ENCODE peak calls at places on chromosomes 13 and 19, in five cellular contexts. I, P, F, O and V are unnamed samples.

GRCh38 chr19:35595928-35596327 is 10.0 kb downstream of the PMIS2 start:
- DNase-seq in F (no peak), P (no peak), O (no peak), I (no peak), V (no peak)

GRCh38 chr19:7941895-7942596 is 1.4 kb downstream of the TIMM44 start:
- DNase-seq in F (no peak), P (no peak), I (no peak), O (no peak), V (no peak)

GRCh38 chr19:38877781-38878574 is at the start of gene RINL:
- DNase-seq in P (peak), O (no peak), I (peak), F (no peak), V (no peak)

GRCh38 chr19:6209680-6210079 is 70.1 kb downstream of the MLLT1 start:
- DNase-seq in P (no peak), I (no peak), O (no peak), F (no peak), V (no peak)

GRCh38 chr13:49610176-49610575 is 18.1 kb upstream of the ARL11 start:
- DNase-seq in O (no peak), P (no peak), I (no peak), F (no peak), V (no peak)

GRCh38 chr13:110712081-110712848 is 1.2 kb upstream of the ING1 start:
- DNase-seq in P (peak), I (peak), O (peak), F (peak), V (peak)

GRCh38 chr19:6590458-6591319 is at the start of gene CD70:
- DNase-seq in I (no peak), F (no peak), P (peak), O (peak), V (no peak)

GRCh38 chr19:14337510-14337909 is 43.7 kb upstream of the ADGRE5 start:
- DNase-seq in F (no peak), I (no peak), O (peak), P (no peak), V (peak)

GRCh38 chr13:112951674-112952371 is 17.2 kb upstream of the MCF2L start:
- DNase-seq in O (no peak), P (no peak), F (no peak), I (no peak), V (no peak)

GRCh38 chr13:110340812-110341444 is 33.8 kb downstream of the COL4A2 start:
- DNase-seq in P (no peak), O (peak), F (peak), I (peak), V (peak)

GRCh38 chr13:100214886-100215285 is 126.0 kb downstream of the PCCA start:
- DNase-seq in O (peak), F (no peak), I (no peak), P (no peak), V (peak)

GRCh38 chr13:43360911-43361605 is 337.7 kb downstream of the DNAJC15 start:
- DNase-seq in I (no peak), F (no peak), O (no peak), P (no peak), V (peak)

GRCh38 chr19:56301886-56302620 is 12.6 kb downstream of the ZSCAN5A start:
- DNase-seq in I (no peak), F (no peak), P (no peak), O (no peak), V (no peak)

GRCh38 chr19:18637644-18638630 is 1.1 kb downstream of the KLHL26 start:
- DNase-seq in I (no peak), P (peak), F (peak), O (no peak), V (no peak)

GRCh38 chr13:24661713-24662112 is 18.5 kb upstream of the ATP12A start:
- DNase-seq in P (no peak), I (no peak), O (no peak), F (no peak), V (no peak)

GRCh38 chr19:13717194-13717643 is 47.1 kb upstream of the MRI1 start:
- DNase-seq in P (no peak), I (no peak), O (no peak), F (no peak), V (no peak)

GRCh38 chr19:55486971-55487883 is 1.0 kb upstream of the SSC5D start:
- DNase-seq in O (peak), P (no peak), I (peak), F (peak), V (peak)

GRCh38 chr13:100644328-100644727 is 30.3 kb downstream of the TMTC4 start:
- DNase-seq in O (no peak), F (no peak), I (no peak), P (no peak), V (no peak)

GRCh38 chr19:21328402-21328801 is 808 bp downstream of the ZNF708 start:
- DNase-seq in O (no peak), I (no peak), F (no peak), P (no peak), V (no peak)

GRCh38 chr13:51834581-51835158 is 10.3 kb downstream of the TMEM272 start:
- DNase-seq in F (no peak), O (no peak), I (no peak), P (no peak), V (no peak)

GRCh38 chr19:31350693-31351211 is 1.5 kb upstream of the TSHZ3 start:
- DNase-seq in P (no peak), O (peak), I (peak), F (no peak), V (peak)

GRCh38 chr19:46182476-46182875 is 34.4 kb downstream of the IGFL2 start:
- DNase-seq in O (no peak), F (no peak), P (no peak), I (no peak), V (no peak)

GRCh38 chr19:405138-405965 is 3.6 kb downstream of the C2CD4C start:
- DNase-seq in P (no peak), O (no peak), F (no peak), I (peak), V (no peak)

GRCh38 chr13:68110178-68110768 is 880.1 kb upstream of the PCDH9 start:
- DNase-seq in F (no peak), I (no peak), P (no peak), O (no peak), V (no peak)

GRCh38 chr19:18719541-18719940 is 36.1 kb downstream of the CRTC1 start:
- DNase-seq in F (no peak), P (no peak), O (no peak), I (no peak), V (no peak)

GRCh38 chr19:51520710-51521109 is 10.8 kb downstream of the SIGLEC6 start:
- DNase-seq in O (no peak), P (no peak), F (no peak), I (no peak), V (no peak)

GRCh38 chr13:98450495-98451167 is 126.3 kb downstream of the STK24 start:
- DNase-seq in F (no peak), P (no peak), O (peak), I (peak), V (peak)

GRCh38 chr13:43061496-43062280 is 38.3 kb downstream of the DNAJC15 start:
- DNase-seq in I (no peak), F (no peak), P (no peak), O (no peak), V (no peak)

GRCh38 chr13:33519561-33520479 is 234.3 kb upstream of the STARD13 start:
- DNase-seq in O (peak), F (no peak), I (no peak), P (no peak), V (peak)

GRCh38 chr13:84366484-84366883 is 484.2 kb upstream of the SLITRK1 start:
- DNase-seq in I (no peak), O (peak), F (no peak), P (no peak), V (no peak)

GRCh38 chr19:19805480-19805879 is 16.1 kb downstream of the ZNF506 start:
- DNase-seq in F (no peak), I (no peak), O (no peak), P (no peak), V (no peak)

GRCh38 chr19:29547981-29548380 is 22.2 kb downstream of the VSTM2B start:
- DNase-seq in F (peak), P (no peak), O (peak), I (no peak), V (no peak)

GRCh38 chr13:22800726-22801401 is 379.9 kb upstream of the SGCG start:
- DNase-seq in I (no peak), P (no peak), O (peak), F (no peak), V (no peak)

GRCh38 chr13:41589434-41589833 is 132.1 kb downstream of the RGCC start:
- DNase-seq in O (no peak), F (no peak), P (no peak), I (no peak), V (no peak)

GRCh38 chr19:15557223-15557622 is 48.9 kb downstream of the CYP4F22 start:
- DNase-seq in I (no peak), F (no peak), P (no peak), O (no peak), V (no peak)

GRCh38 chr19:15550847-15551182 is 42.5 kb downstream of the CYP4F22 start:
- DNase-seq in I (no peak), O (no peak), P (no peak), F (no peak), V (no peak)

GRCh38 chr19:15551183-15552004 is 43.1 kb downstream of the CYP4F22 start:
- DNase-seq in P (no peak), F (no peak), O (peak), I (peak), V (no peak)

GRCh38 chr19:15556634-15557181 is 48.4 kb downstream of the CYP4F22 start:
- DNase-seq in I (no peak), F (no peak), P (no peak), O (no peak), V (no peak)

DNA sequence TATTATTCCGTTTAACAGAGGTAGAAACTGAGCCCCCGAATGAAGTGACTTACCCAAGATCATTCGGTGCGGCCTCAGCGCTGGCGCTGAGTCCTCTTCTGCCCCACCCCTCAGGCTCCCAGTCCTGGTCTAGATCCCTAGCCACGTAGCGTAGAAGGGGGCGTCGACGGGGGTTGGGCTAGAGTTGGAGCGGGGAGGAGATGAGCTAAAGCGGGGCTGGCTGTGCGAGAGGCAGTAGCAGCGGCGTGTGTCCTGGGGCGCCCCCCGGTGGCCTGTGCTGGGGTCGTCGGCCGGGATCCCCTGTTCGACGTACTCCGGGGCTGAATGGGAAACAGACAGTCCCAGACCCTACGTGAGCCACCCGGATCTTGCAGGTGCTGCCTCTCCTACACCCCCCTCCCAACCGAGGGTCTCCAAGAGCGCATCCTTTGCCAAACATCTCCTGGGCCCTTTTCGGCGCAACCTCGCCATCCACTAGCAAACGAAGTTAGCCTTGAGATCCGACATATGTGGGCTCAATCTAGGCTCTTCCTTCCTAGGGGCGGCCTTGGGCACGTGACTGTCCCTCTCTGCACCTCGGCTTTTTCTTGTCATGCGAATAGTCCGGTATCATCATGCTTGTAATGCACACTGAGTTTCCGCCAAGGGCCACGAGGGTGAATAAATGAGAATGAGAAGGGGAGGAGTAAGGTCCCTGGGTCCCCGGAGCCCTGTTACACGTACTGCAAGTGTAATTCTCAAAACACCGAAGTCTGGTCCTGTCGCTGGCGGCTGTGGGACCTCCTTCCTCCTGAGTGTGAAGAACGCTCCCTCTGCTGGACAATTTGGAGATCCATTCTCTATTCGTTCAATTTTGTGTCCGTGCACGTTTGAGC is 47.7 kb downstream of the CYP4F22 start:
- DNase-seq in P (peak), I (peak), F (peak), O (peak), V (peak)
- H3K27ac ChIP-seq in P (no peak), I (no peak), F (no peak), O (peak), V (no peak)

DNA sequence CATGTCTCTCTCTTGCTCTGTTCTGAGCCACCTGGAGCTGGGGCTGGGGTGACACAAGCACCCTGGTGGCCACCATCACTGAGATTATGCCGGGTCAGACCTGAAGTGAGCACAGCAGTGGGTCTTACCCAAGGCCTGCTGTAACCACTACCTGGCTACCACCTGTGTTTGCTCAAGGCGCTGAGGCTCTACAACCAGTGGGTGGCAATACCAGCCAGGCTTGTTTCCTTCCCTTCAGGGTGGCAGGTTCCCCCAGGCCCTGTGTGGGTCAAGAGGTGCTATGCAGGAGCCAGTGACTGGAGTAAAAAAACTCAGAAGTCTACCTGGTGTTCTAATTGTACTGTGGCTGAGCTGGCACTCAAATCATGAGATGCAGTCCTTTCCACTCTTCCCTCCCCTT is 8.0 kb upstream of the ZNF443 start:
- DNase-seq in I (no peak), F (no peak), P (no peak), O (no peak), V (no peak)
- H3K27ac ChIP-seq in I (no peak), F (no peak), P (no peak), O (no peak), V (no peak)

GRCh38 chr13:39527301-39527700 is 75.7 kb downstream of the LHFPL6 start:
- DNase-seq in I (no peak), P (no peak), O (no peak), F (no peak), V (no peak)
- H3K27ac ChIP-seq in I (no peak), P (no peak), O (peak), F (no peak), V (peak)

DNA sequence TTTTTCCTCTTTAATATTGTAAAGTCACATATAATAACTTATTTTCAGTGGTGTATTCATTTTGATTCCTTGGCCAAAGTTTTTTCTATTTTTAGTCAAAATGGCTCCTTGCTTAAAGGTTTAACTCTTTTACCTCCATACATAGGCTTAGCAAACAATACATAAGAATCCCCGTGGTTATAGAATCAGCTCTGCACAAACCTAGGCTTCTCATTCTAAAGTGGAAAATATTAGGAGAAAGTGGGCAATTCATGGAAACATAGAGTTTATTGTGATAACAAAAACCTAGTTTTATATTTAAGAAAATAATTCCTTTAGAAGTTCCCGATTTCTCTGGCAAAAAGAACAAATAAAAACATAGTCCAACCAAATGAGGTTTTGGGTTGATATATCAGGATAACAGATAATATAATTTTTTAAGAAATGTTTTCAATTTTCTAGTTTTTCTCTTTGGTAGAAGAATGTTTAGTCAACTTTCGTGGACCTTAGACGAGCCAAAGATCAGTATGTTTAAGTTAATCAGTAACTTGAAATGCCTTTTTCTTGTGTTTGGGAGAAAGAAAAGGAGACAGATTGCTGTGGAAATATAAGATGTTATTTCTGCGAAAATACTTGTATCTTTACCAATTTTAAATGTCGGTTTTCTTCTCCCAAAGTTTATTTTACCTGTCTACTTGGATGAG is 93.4 kb upstream of the KLF12 start:
- DNase-seq in I (no peak), P (no peak), F (no peak), O (no peak), V (no peak)
- H3K27ac ChIP-seq in I (no peak), P (no peak), F (no peak), O (peak), V (peak)

GRCh38 chr13:71864981-71865857 is 1.8 kb downstream of the DACH1 start:
- DNase-seq in P (no peak), I (peak), F (no peak), O (no peak), V (peak)
- H3K27ac ChIP-seq in P (no peak), I (peak), F (no peak), O (no peak), V (no peak)

GRCh38 chr13:106095406-106095805 is 440.1 kb downstream of the EFNB2 start:
- DNase-seq in I (no peak), P (no peak), F (no peak), O (no peak), V (no peak)
- H3K27ac ChIP-seq in I (no peak), P (no peak), F (no peak), O (no peak), V (no peak)

GRCh38 chr19:16588089-16588823 is 16.0 kb upstream of the SLC35E1 start:
- DNase-seq in P (peak), O (no peak), F (no peak), I (peak), V (no peak)
- H3K27ac ChIP-seq in P (peak), O (no peak), F (peak), I (peak), V (no peak)